ENCODE peak calls at places on chromosome 7, in eight cellular contexts. T, G, K, N, L, V, W and E are unnamed samples.

GRCh38 chr7:115297651-115298050 is 375.8 kb downstream of the MDFIC start:
- DNase-seq in L (peak; percentile 78), V (no peak), T (no peak), K (no peak), N (no peak), G (peak; percentile 98), W (no peak), E (peak; percentile 81)

GRCh38 chr7:122448893-122449589 is 144.5 kb upstream of the FEZF1 start:
- DNase-seq in W (no peak), T (no peak), L (no peak), K (no peak), N (no peak), G (no peak), V (no peak), E (no peak)

GRCh38 chr7:18320422-18320821 is 175.1 kb upstream of the HDAC9 start:
- DNase-seq in T (no peak), N (no peak), G (no peak), L (no peak), W (no peak), V (no peak), K (no peak), E (no peak)

GRCh38 chr7:40758590-40758989 is 623.8 kb downstream of the SUGCT start:
- DNase-seq in L (no peak), N (no peak), V (no peak), T (no peak), W (no peak), G (no peak), K (peak; percentile 9), E (no peak)

GRCh38 chr7:83655951-83656556 is 7.1 kb upstream of the SEMA3E start:
- DNase-seq in V (peak; percentile 12), L (peak; percentile 53), G (peak; percentile 64), W (peak; percentile 55), T (no peak), K (peak; percentile 40), N (peak; percentile 32), E (peak; percentile 59)

GRCh38 chr7:5546626-5547025 is 123.0 kb upstream of the TNRC18 start:
- DNase-seq in N (no peak), L (no peak), W (no peak), T (no peak), K (no peak), G (no peak), V (no peak), E (no peak)

GRCh38 chr7:76222839-76223238 is 21.1 kb downstream of the SRRM3 start:
- DNase-seq in K (no peak), V (no peak), W (no peak), N (no peak), L (no peak), T (no peak), G (no peak), E (no peak)

GRCh38 chr7:2282185-2282751 is 32.0 kb downstream of the SNX8 start:
- DNase-seq in T (no peak), W (no peak), K (no peak), G (no peak), N (no peak), V (no peak), L (no peak), E (no peak)

GRCh38 chr7:46653848-46654247 is 732.8 kb upstream of the IGFBP3 start:
- DNase-seq in L (no peak), W (no peak), V (no peak), G (no peak), N (no peak), K (no peak), T (no peak), E (no peak)

GRCh38 chr7:98189559-98189958 is 21.7 kb upstream of the BHLHA15 start:
- DNase-seq in G (no peak), W (no peak), K (peak; percentile 18), T (no peak), N (no peak), V (no peak), L (no peak), E (no peak)

GRCh38 chr7:90708841-90709317 is 112.8 kb downstream of the CDK14 start:
- DNase-seq in T (no peak), G (no peak), L (peak; percentile 32), V (no peak), W (no peak), N (peak; percentile 10), K (peak; percentile 45), E (peak; percentile 22)

GRCh38 chr7:21543528-21544302 is 876 bp downstream of the DNAH11 start:
- DNase-seq in L (no peak), N (peak; percentile 37), G (no peak), T (no peak), W (no peak), K (no peak), V (peak; percentile 8), E (no peak)

GRCh38 chr7:25297231-25297630 is 68.9 kb upstream of the NPVF start:
- DNase-seq in W (no peak), L (no peak), T (no peak), K (no peak), V (no peak), N (no peak), G (no peak), E (no peak)

GRCh38 chr7:72313906-72314305 is 98.2 kb downstream of the CALN1 start:
- DNase-seq in G (no peak), V (no peak), W (no peak), T (no peak), N (no peak), L (no peak), K (no peak), E (no peak)

GRCh38 chr7:28755255-28755654 is 202.9 kb downstream of the TRIL start:
- DNase-seq in G (peak; percentile 14), N (no peak), V (peak; percentile 12), T (no peak), W (peak; percentile 33), L (no peak), K (no peak), E (no peak)

GRCh38 chr7:34016876-34017275 is 111.5 kb downstream of the BMPER start:
- DNase-seq in T (no peak), N (no peak), W (no peak), V (no peak), G (no peak), L (no peak), K (no peak), E (no peak)

GRCh38 chr7:87223666-87224065 is 4.1 kb upstream of the TMEM243 start:
- DNase-seq in N (no peak), G (no peak), L (no peak), W (no peak), K (no peak), V (no peak), T (no peak), E (no peak)

GRCh38 chr7:45036317-45036716 is 36.3 kb downstream of the CCM2 start:
- DNase-seq in L (no peak), W (no peak), T (no peak), G (no peak), N (no peak), V (no peak), K (no peak), E (no peak)

GRCh38 chr7:55127135-55127551 is 108.3 kb downstream of the EGFR start:
- DNase-seq in K (no peak), V (no peak), N (no peak), G (no peak), T (no peak), W (no peak), L (no peak), E (no peak)

GRCh38 chr7:25944777-25945176 is 207.2 kb upstream of the NFE2L3 start:
- DNase-seq in V (no peak), T (no peak), L (no peak), W (no peak), K (no peak), N (no peak), G (no peak), E (no peak)

GRCh38 chr7:127189074-127189473 is 63.7 kb downstream of the GRM8 start:
- DNase-seq in W (no peak), T (no peak), G (no peak), V (no peak), N (no peak), K (no peak), L (no peak), E (no peak)

GRCh38 chr7:77406421-77406820 is 9.7 kb downstream of the GSAP start:
- DNase-seq in W (no peak), N (no peak), G (no peak), V (no peak), L (no peak), T (no peak), K (no peak), E (no peak)

GRCh38 chr7:90655566-90655965 is 59.4 kb downstream of the CDK14 start:
- DNase-seq in N (no peak), W (no peak), T (no peak), G (peak; percentile 73), L (no peak), K (no peak), V (peak; percentile 14), E (no peak)

GRCh38 chr7:1125603-1125969 is 34.4 kb downstream of the ZFAND2A start:
- DNase-seq in K (no peak), L (no peak), V (no peak), T (no peak), G (no peak), N (no peak), W (no peak), E (no peak)

GRCh38 chr7:44473295-44473694 is 17.2 kb downstream of the NUDCD3 start:
- DNase-seq in W (no peak), G (peak; percentile 71), K (no peak), N (no peak), T (no peak), V (peak; percentile 29), L (no peak), E (no peak)

GRCh38 chr7:27133409-27134157 is 3.0 kb upstream of the HOXA4 start:
- DNase-seq in T (no peak), L (peak; percentile 46), N (no peak), W (no peak), G (no peak), V (no peak), K (no peak), E (no peak)

GRCh38 chr7:141358376-141358775 is 192.8 kb upstream of the AGK start:
- DNase-seq in L (no peak), G (no peak), K (no peak), N (no peak), W (no peak), T (no peak), V (no peak), E (no peak)

GRCh38 chr7:30475580-30475979 is 3.0 kb downstream of the NOD1 start:
- DNase-seq in K (no peak), G (no peak), W (no peak), N (no peak), L (no peak), V (no peak), T (no peak), E (no peak)

GRCh38 chr7:18386590-18386989 is 109.0 kb upstream of the HDAC9 start:
- DNase-seq in K (no peak), T (no peak), N (no peak), L (no peak), V (no peak), W (no peak), G (no peak), E (no peak)

GRCh38 chr7:25216837-25217236 is 11.4 kb downstream of the NPVF start:
- DNase-seq in W (no peak), K (peak; percentile 85), L (no peak), G (no peak), V (peak; percentile 26), N (peak; percentile 40), T (no peak), E (peak; percentile 65)

GRCh38 chr7:14045651-14046050 is 56.2 kb upstream of the ETV1 start:
- DNase-seq in L (no peak), V (no peak), N (no peak), W (no peak), K (no peak), G (no peak), T (no peak), E (no peak)

GRCh38 chr7:100106633-100107032 is 5.2 kb downstream of the AP4M1 start:
- DNase-seq in V (no peak), L (no peak), K (no peak), W (no peak), T (no peak), G (no peak), N (no peak), E (no peak)